ENCODE peak calls at places on chromosomes 4 and X, in ten cellular contexts. Q is activated gamma-delta T cell treated with Interleukin-2 at 50 U/mL for 16 hours; U is heart left ventricle; H is ureter; N is kidney epithelial cell; Y is CD4-positive, alpha-beta T cell; A is NCI-H1092; D is foreskin fibroblast; C is Calu3; B is sigmoid colon. Z is an unnamed sample.

GRCh38 chr4:102430511-102430910 is 70.6 kb upstream of the NFKB1 start:
- DNase-seq in Q (no peak), U (no peak), H (no peak), N (no peak), Y (no peak), A (no peak), D (no peak), C (no peak), B (no peak), Z (no peak)

GRCh38 chrX:115650916-115651315 is 89.9 kb downstream of the PLS3 start:
- DNase-seq in Q (no peak), U (peak; percentile 29), H (no peak), N (no peak), Y (no peak), A (peak; percentile 64), D (peak; percentile 8), C (peak; percentile 28), B (no peak), Z (peak; percentile 57)

GRCh38 chrX:153504445-153505016 is 9.8 kb downstream of the BGN start:
- DNase-seq in Q (no peak), U (no peak), H (no peak), N (no peak), Y (no peak), A (no peak), D (no peak), C (no peak), B (no peak), Z (no peak)

GRCh38 chr4:90127706-90128345 is 632 bp downstream of the CCSER1 start:
- DNase-seq in Q (no peak), U (peak; percentile 28), H (no peak), N (no peak), Y (no peak), A (no peak), D (no peak), C (peak; percentile 18), B (peak; percentile 54), Z (no peak)

GRCh38 chrX:132740316-132741123 is 217.9 kb downstream of the HS6ST2 start:
- DNase-seq in Q (no peak), U (no peak), H (no peak), N (no peak), Y (no peak), A (no peak), D (no peak), C (no peak), B (no peak), Z (no peak)

GRCh38 chr4:90580271-90580825 is 453.2 kb downstream of the CCSER1 start:
- DNase-seq in Q (no peak), U (no peak), H (no peak), N (no peak), Y (no peak), A (no peak), D (no peak), C (no peak), B (no peak), Z (no peak)

GRCh38 chr4:150156543-150156942 is 78.3 kb downstream of the DCLK2 start:
- DNase-seq in Q (no peak), U (no peak), H (no peak), N (no peak), Y (no peak), A (no peak), D (no peak), C (no peak), B (no peak), Z (no peak)

GRCh38 chr4:168710353-168710946 is 213.6 kb downstream of the PALLD start:
- DNase-seq in Q (no peak), U (peak; percentile 39), H (no peak), N (no peak), Y (no peak), A (no peak), D (peak; percentile 56), C (peak; percentile 17), B (no peak), Z (no peak)

GRCh38 chrX:130836447-130836846 is 66.6 kb downstream of the ENOX2 start:
- DNase-seq in Q (no peak), U (no peak), H (no peak), N (no peak), Y (no peak), A (no peak), D (no peak), C (no peak), B (no peak), Z (no peak)

GRCh38 chrX:109533005-109533404 is 3.6 kb upstream of the NXT2 start:
- DNase-seq in Q (no peak), U (no peak), H (no peak), N (no peak), Y (no peak), A (no peak), D (no peak), C (no peak), B (no peak), Z (no peak)

GRCh38 chr4:47473351-47473750 is 9.8 kb upstream of the COMMD8 start:
- DNase-seq in Q (no peak), U (no peak), H (no peak), N (no peak), Y (no peak), A (no peak), D (no peak), C (no peak), B (no peak), Z (no peak)

GRCh38 chr4:102641796-102642195 is 119.0 kb downstream of the MANBA start:
- DNase-seq in Q (no peak), U (no peak), H (no peak), N (no peak), Y (no peak), A (no peak), D (no peak), C (no peak), B (no peak), Z (no peak)

GRCh38 chrX:26032141-26032917 is 105.8 kb upstream of the MAGEB18 start:
- DNase-seq in Q (no peak), U (no peak), H (no peak), N (peak; percentile 19), Y (no peak), A (no peak), D (no peak), C (no peak), B (no peak), Z (no peak)

GRCh38 chr4:186342582-186342981 is 76.6 kb downstream of the F11 start:
- DNase-seq in Q (no peak), U (no peak), H (no peak), N (no peak), Y (no peak), A (no peak), D (no peak), C (no peak), B (no peak), Z (no peak)

GRCh38 chr4:183441276-183441675 is 3.2 kb upstream of the CDKN2AIP start:
- DNase-seq in Q (no peak), U (no peak), H (no peak), N (no peak), Y (no peak), A (no peak), D (no peak), C (no peak), B (no peak), Z (no peak)

GRCh38 chr4:126869967-126870366 is 762.8 kb upstream of the INTU start:
- DNase-seq in Q (no peak), U (no peak), H (no peak), N (no peak), Y (no peak), A (no peak), D (no peak), C (no peak), B (no peak), Z (no peak)

GRCh38 chr4:100805547-100805946 is 287.7 kb upstream of the EMCN start:
- DNase-seq in Q (no peak), U (no peak), H (no peak), N (no peak), Y (no peak), A (no peak), D (no peak), C (no peak), B (no peak), Z (no peak)

GRCh38 chr4:106494066-106494465 is 125.5 kb upstream of the GIMD1 start:
- DNase-seq in Q (no peak), U (no peak), H (no peak), N (no peak), Y (no peak), A (no peak), D (peak; percentile 61), C (no peak), B (no peak), Z (no peak)

GRCh38 chr4:152659806-152660205 is 20.0 kb downstream of the TMEM154 start:
- DNase-seq in Q (no peak), U (no peak), H (no peak), N (no peak), Y (no peak), A (no peak), D (no peak), C (no peak), B (no peak), Z (no peak)

GRCh38 chr4:158835456-158836369 is 66.9 kb downstream of the FNIP2 start:
- DNase-seq in Q (no peak), U (no peak), H (no peak), N (no peak), Y (no peak), A (no peak), D (no peak), C (no peak), B (no peak), Z (no peak)

GRCh38 chrX:154696328-154697045 is 43.1 kb upstream of the CTAG2 start:
- DNase-seq in Q (no peak), U (no peak), H (no peak), N (no peak), Y (no peak), A (no peak), D (peak; percentile 54), C (no peak), B (no peak), Z (no peak)

GRCh38 chr4:156111706-156112105 is 158.0 kb upstream of the CTSO start:
- DNase-seq in Q (no peak), U (no peak), H (no peak), N (no peak), Y (no peak), A (no peak), D (no peak), C (no peak), B (no peak), Z (no peak)

GRCh38 chr4:124940387-124940786 is 227.9 kb upstream of the ANKRD50 start:
- DNase-seq in Q (no peak), U (no peak), H (no peak), N (peak; percentile 92), Y (no peak), A (no peak), D (peak; percentile 89), C (no peak), B (no peak), Z (no peak)

GRCh38 chr4:15457401-15458201 is 12.1 kb upstream of the CC2D2A start:
- DNase-seq in Q (no peak), U (no peak), H (no peak), N (no peak), Y (no peak), A (no peak), D (peak; percentile 31), C (no peak), B (no peak), Z (no peak)

GRCh38 chr4:185016946-185017797 is 1.1 kb upstream of the HELT start:
- DNase-seq in Q (no peak), U (no peak), H (no peak), N (no peak), Y (no peak), A (no peak), D (no peak), C (no peak), B (no peak), Z (no peak)

GRCh38 chr4:25938251-25939186 is 24.5 kb downstream of the SMIM20 start:
- DNase-seq in Q (no peak), U (peak; percentile 57), H (no peak), N (peak; percentile 57), Y (no peak), A (no peak), D (peak; percentile 93), C (no peak), B (no peak), Z (no peak)

GRCh38 chr4:179698321-179698720 is 2256.1 kb upstream of the AGA start:
- DNase-seq in Q (no peak), U (no peak), H (no peak), N (no peak), Y (no peak), A (no peak), D (no peak), C (no peak), B (no peak), Z (no peak)

GRCh38 chr4:104868942-104869341 is 277.7 kb upstream of the TET2 start:
- DNase-seq in Q (no peak), U (no peak), H (no peak), N (no peak), Y (no peak), A (no peak), D (no peak), C (no peak), B (no peak), Z (no peak)

Z was measured in neural crest cell.